ENCODE peak calls at places on chromosomes 3 and 15, in five cellular contexts. S is psoas muscle, M is dorsolateral prefrontal cortex, J is ascending aorta, B is EL. L is an unnamed sample.

GRCh38 chr15:62119224-62119925 is 45.7 kb downstream of the C2CD4B start:
- DNase-seq in S (no peak), M (no peak), J (no peak), B (peak), L (peak)

GRCh38 chr3:43995929-43996378 is 245.7 kb upstream of the TOPAZ1 start:
- DNase-seq in S (no peak), M (no peak), J (no peak), B (no peak), L (no peak)

GRCh38 chr15:22893081-22893480 is 54.6 kb downstream of the NIPA2 start:
- DNase-seq in S (no peak), M (no peak), J (no peak), B (no peak), L (no peak)

GRCh38 chr3:11770105-11770476 is 76.6 kb downstream of the TAMM41 start:
- DNase-seq in S (no peak), M (no peak), J (no peak), B (no peak), L (no peak)

GRCh38 chr15:71526061-71526460 is 284.3 kb upstream of the NR2E3 start:
- DNase-seq in S (no peak), M (no peak), J (no peak), B (peak), L (no peak)

GRCh38 chr15:86317379-86317745 is 237.7 kb downstream of the AGBL1 start:
- DNase-seq in S (peak), M (no peak), J (no peak), B (no peak), L (no peak)

GRCh38 chr15:40097968-40098476 is 10.7 kb downstream of the BMF start:
- DNase-seq in S (peak), M (no peak), J (no peak), B (no peak), L (no peak)

GRCh38 chr3:47578691-47579632 is at the start of gene CSPG5:
- DNase-seq in S (peak), M (peak), J (no peak), B (peak), L (no peak)

GRCh38 chr15:74641151-74641550 is 25.5 kb downstream of the CLK3 start:
- DNase-seq in S (no peak), M (no peak), J (no peak), B (no peak), L (no peak)

GRCh38 chr3:15064299-15064834 is 748 bp downstream of the MRPS25 start:
- DNase-seq in S (no peak), M (no peak), J (no peak), B (peak), L (no peak)

GRCh38 chr3:195113074-195113473 is 157.9 kb downstream of the XXYLT1 start:
- DNase-seq in S (no peak), M (no peak), J (no peak), B (no peak), L (no peak)

GRCh38 chr3:58176827-58177489 is 33.8 kb downstream of the DNASE1L3 start:
- DNase-seq in S (no peak), M (no peak), J (no peak), B (peak), L (no peak)

GRCh38 chr3:169575381-169575780 is 88.1 kb downstream of the MECOM start:
- DNase-seq in S (no peak), M (no peak), J (no peak), B (peak), L (no peak)

GRCh38 chr3:106262976-106263375 is 394.2 kb upstream of the CBLB start:
- DNase-seq in S (no peak), M (no peak), J (no peak), B (no peak), L (no peak)

GRCh38 chr3:120429921-120430361 is 20.9 kb downstream of the FSTL1 start:
- DNase-seq in S (no peak), M (no peak), J (no peak), B (peak), L (no peak)

GRCh38 chr3:16816048-16816780 is 68.5 kb upstream of the PLCL2 start:
- DNase-seq in S (no peak), M (no peak), J (no peak), B (no peak), L (no peak)

GRCh38 chr15:70339551-70340517 is 242.1 kb upstream of the TLE3 start:
- DNase-seq in S (peak), M (no peak), J (no peak), B (peak), L (no peak)

GRCh38 chr3:62261800-62262199 is 111.5 kb downstream of the FEZF2 start:
- DNase-seq in S (no peak), M (no peak), J (no peak), B (no peak), L (no peak)

GRCh38 chr3:94645790-94646189 is 582.9 kb downstream of the NSUN3 start:
- DNase-seq in S (no peak), M (no peak), J (no peak), B (no peak), L (no peak)

GRCh38 chr3:111080357-111080937 is 8.8 kb downstream of the NECTIN3 start:
- DNase-seq in S (no peak), M (no peak), J (no peak), B (peak), L (no peak)

GRCh38 chr15:71788646-71789579 is 21.4 kb upstream of the NR2E3 start:
- DNase-seq in S (no peak), M (no peak), J (no peak), B (no peak), L (no peak)

GRCh38 chr15:74642724-74643367 is 27.2 kb downstream of the CLK3 start:
- DNase-seq in S (no peak), M (no peak), J (no peak), B (no peak), L (no peak)

GRCh38 chr3:145550522-145550921 is 610.5 kb downstream of the PLOD2 start:
- DNase-seq in S (no peak), M (no peak), J (no peak), B (no peak), L (no peak)

GRCh38 chr15:78047631-78048409 is 29.7 kb downstream of the TBC1D2B start:
- DNase-seq in S (no peak), M (no peak), J (no peak), B (peak), L (no peak)

L was measured in PC-9.